ENCODE peak calls at places on chromosomes 16 and 17, in eight cellular contexts. Y is stimulated activated CD4-positive, alpha-beta T cell treated with anti-CD3 and anti-CD28 coated beads, Interleukin-12 subunit alpha, Interleukin-12 subunit beta, amount 100 ng/mL, for 48 hours; Q is OCI-LY7; H is small intestine; J is activated CD8-positive, alpha-beta T cell treated with anti-CD3 and anti-CD28 coated beads, Interleukin-2, amount 10 ng/mL, durations not matched to agents 7 days and 5 days; L is left ventricle myocardium inferior; U is iris pigment epithelial cell; C is HEK293T. R is an unnamed sample.
A peak's percentile ranks its signal among the peaks of the same experiment; 100 is the strongest.

GRCh38 chr17:69539781-69540319 is 125.4 kb downstream of the MAP2K6 start:
- DNase-seq in Y (no peak), Q (no peak), H (peak; percentile 36), J (no peak), L (no peak), U (peak; percentile 85), C (no peak), R (no peak)

GRCh38 chr16:57030346-57030902 is 41.1 kb downstream of the NLRC5 start:
- DNase-seq in Y (no peak), Q (no peak), H (no peak), J (no peak), L (no peak), U (no peak), C (no peak), R (no peak)

GRCh38 chr16:65950211-65950610 is 416.3 kb upstream of the CDH5 start:
- DNase-seq in Y (no peak), Q (no peak), H (no peak), J (no peak), L (no peak), U (peak; percentile 24), C (no peak), R (no peak)

GRCh38 chr16:10122546-10122945 is 59.7 kb downstream of the GRIN2A start:
- DNase-seq in Y (no peak), Q (no peak), H (no peak), J (no peak), L (no peak), U (peak; percentile 3), C (peak; percentile 10), R (no peak)

GRCh38 chr17:65594585-65594940 is 33.1 kb upstream of the AXIN2 start:
- DNase-seq in Y (no peak), Q (no peak), H (no peak), J (no peak), L (no peak), U (peak; percentile 36), C (no peak), R (no peak)

GRCh38 chr17:3896108-3897099 is 3.6 kb upstream of the CAMKK1 start:
- DNase-seq in Y (no peak), Q (peak; percentile 77), H (no peak), J (no peak), L (no peak), U (no peak), C (no peak), R (peak; percentile 62)

GRCh38 chr17:8048236-8048635 is 9.4 kb downstream of the ALOX15B start:
- DNase-seq in Y (no peak), Q (no peak), H (no peak), J (no peak), L (no peak), U (no peak), C (no peak), R (no peak)

GRCh38 chr16:3982216-3982615 is 101.7 kb upstream of the CREBBP start:
- DNase-seq in Y (no peak), Q (no peak), H (no peak), J (no peak), L (no peak), U (no peak), C (no peak), R (no peak)

GRCh38 chr17:50218071-50218759 is 16.8 kb upstream of the COL1A1 start:
- DNase-seq in Y (no peak), Q (no peak), H (no peak), J (no peak), L (no peak), U (peak; percentile 68), C (no peak), R (no peak)

GRCh38 chr16:67910162-67910561 is 17.1 kb downstream of the PSKH1 start:
- DNase-seq in Y (no peak), Q (peak; percentile 50), H (no peak), J (peak; percentile 69), L (no peak), U (peak; percentile 58), C (no peak), R (no peak)

GRCh38 chr16:75402174-75402820 is 31.0 kb downstream of the CFDP1 start:
- DNase-seq in Y (peak; percentile 30), Q (no peak), H (peak; percentile 16), J (no peak), L (no peak), U (peak; percentile 79), C (no peak), R (no peak)

GRCh38 chr16:15795615-15796014 is 61.2 kb downstream of the MYH11 start:
- DNase-seq in Y (no peak), Q (no peak), H (no peak), J (no peak), L (no peak), U (no peak), C (no peak), R (no peak)

GRCh38 chr16:8271344-8271743 is 319.0 kb downstream of the TMEM114 start:
- DNase-seq in Y (no peak), Q (no peak), H (no peak), J (no peak), L (no peak), U (no peak), C (no peak), R (no peak)

GRCh38 chr16:10345629-10346028 is 40.2 kb upstream of the ATF7IP2 start:
- DNase-seq in Y (no peak), Q (no peak), H (no peak), J (no peak), L (no peak), U (no peak), C (no peak), R (no peak)

GRCh38 chr16:2817496-2818277 is 650 bp downstream of the PRSS21 start:
- DNase-seq in Y (no peak), Q (peak; percentile 51), H (no peak), J (no peak), L (no peak), U (no peak), C (no peak), R (peak; percentile 46)